ENCODE peak calls at places on chromosomes 11 and 22, in six cellular contexts. One of them, this sample, is unnamed.

GRCh38 chr11:58316142-58316541 is 42.7 kb downstream of the OR5B17 start:
- DNase-seq in A549: no peak
- DNase-seq in transverse colon: no peak
- DNase-seq in thyroid gland: no peak
- DNase-seq in uterus: no peak
- DNase-seq in spleen: no peak
- DNase-seq in this sample: no peak

GRCh38 chr11:13317293-13318080 is 39.9 kb downstream of the BMAL1 start:
- DNase-seq in uterus: no peak
- DNase-seq in transverse colon: no peak
- DNase-seq in spleen: no peak
- DNase-seq in thyroid gland: no peak
- DNase-seq in A549: no peak
- DNase-seq in this sample: no peak

GRCh38 chr11:86551693-86552092 is 120.7 kb downstream of the ME3 start:
- DNase-seq in thyroid gland: peak
- DNase-seq in uterus: no peak
- DNase-seq in A549: no peak
- DNase-seq in spleen: no peak
- DNase-seq in transverse colon: no peak
- DNase-seq in this sample: no peak

GRCh38 chr11:30368394-30368793 is 45.5 kb downstream of the ARL14EP start:
- DNase-seq in uterus: no peak
- DNase-seq in transverse colon: no peak
- DNase-seq in spleen: no peak
- DNase-seq in A549: no peak
- DNase-seq in thyroid gland: no peak
- DNase-seq in this sample: no peak

GRCh38 chr11:134543144-134544044 is 131.4 kb upstream of the B3GAT1 start:
- DNase-seq in uterus: no peak
- DNase-seq in transverse colon: no peak
- DNase-seq in A549: no peak
- DNase-seq in thyroid gland: no peak
- DNase-seq in spleen: no peak
- DNase-seq in this sample: no peak

GRCh38 chr11:17382046-17382728 is 6.3 kb downstream of the KCNJ11 start:
- DNase-seq in A549: no peak
- DNase-seq in transverse colon: no peak
- DNase-seq in thyroid gland: no peak
- DNase-seq in spleen: no peak
- DNase-seq in uterus: no peak
- DNase-seq in this sample: no peak

GRCh38 chr11:107898270-107898669 is 30.0 kb upstream of the RAB39A start:
- DNase-seq in spleen: no peak
- DNase-seq in A549: peak
- DNase-seq in uterus: no peak
- DNase-seq in transverse colon: no peak
- DNase-seq in thyroid gland: no peak
- DNase-seq in this sample: no peak

GRCh38 chr11:9574806-9575530 is 1.5 kb downstream of the WEE1 start:
- DNase-seq in spleen: no peak
- DNase-seq in uterus: peak
- DNase-seq in transverse colon: peak
- DNase-seq in A549: peak
- DNase-seq in thyroid gland: peak
- DNase-seq in this sample: peak

GRCh38 chr11:104852811-104853210 is 45.4 kb downstream of the CASP12 start:
- DNase-seq in uterus: no peak
- DNase-seq in transverse colon: no peak
- DNase-seq in spleen: no peak
- DNase-seq in thyroid gland: no peak
- DNase-seq in A549: no peak
- DNase-seq in this sample: no peak

GRCh38 chr11:35151896-35152295 is 12.9 kb downstream of the CD44 start:
- DNase-seq in uterus: no peak
- DNase-seq in spleen: no peak
- DNase-seq in A549: no peak
- DNase-seq in transverse colon: no peak
- DNase-seq in thyroid gland: no peak
- DNase-seq in this sample: no peak

GRCh38 chr22:23060612-23061400 is 9.5 kb upstream of the GNAZ start:
- DNase-seq in uterus: no peak
- DNase-seq in thyroid gland: no peak
- DNase-seq in spleen: peak
- DNase-seq in A549: no peak
- DNase-seq in transverse colon: no peak
- DNase-seq in this sample: peak

GRCh38 chr11:68993546-68993945 is 12.8 kb upstream of the MRGPRD start:
- DNase-seq in A549: no peak
- DNase-seq in thyroid gland: no peak
- DNase-seq in transverse colon: no peak
- DNase-seq in uterus: no peak
- DNase-seq in spleen: peak
- DNase-seq in this sample: no peak

DNA sequence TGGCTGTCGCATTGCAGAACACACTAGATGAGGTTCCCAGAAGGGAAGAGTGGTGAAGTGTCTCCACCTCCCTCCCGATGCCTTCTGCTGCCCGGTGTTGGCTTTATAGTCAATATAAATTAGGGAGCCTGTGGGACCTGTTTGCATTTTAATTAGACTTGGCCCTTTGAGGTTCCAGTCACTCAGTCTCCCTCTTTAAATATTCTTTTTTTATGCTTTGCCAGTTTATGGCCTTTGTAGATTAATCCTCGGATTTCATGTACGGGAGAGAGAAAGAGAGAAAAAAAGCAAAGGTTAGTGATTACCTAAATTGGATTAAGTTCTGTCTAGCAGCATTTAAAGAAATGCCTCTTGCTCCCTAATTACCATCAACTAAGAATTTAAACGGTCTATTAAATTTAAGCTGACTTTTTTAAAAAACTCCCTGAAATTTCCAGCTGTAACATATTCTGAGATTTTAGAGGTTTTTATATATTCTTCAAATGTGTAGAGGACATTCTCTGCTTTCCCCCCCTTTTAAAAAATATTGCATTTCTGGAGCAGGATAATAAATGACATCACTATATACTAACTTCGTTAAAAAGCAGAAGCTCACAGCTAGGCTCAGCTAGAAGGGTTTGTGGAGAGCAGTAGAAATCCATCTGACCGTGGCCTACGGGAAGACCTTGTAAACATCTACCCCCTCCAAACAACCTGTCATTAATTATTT is 84.4 kb downstream of the PRR5L start:
- DNase-seq in transverse colon: no peak
- DNase-seq in uterus: no peak
- DNase-seq in A549: no peak
- DNase-seq in thyroid gland: no peak
- DNase-seq in spleen: no peak
- DNase-seq in this sample: no peak
- H3K4me3 ChIP-seq in transverse colon: no peak
- H3K4me3 ChIP-seq in uterus: no peak
- H3K4me3 ChIP-seq in A549: no peak
- H3K4me3 ChIP-seq in thyroid gland: no peak
- H3K4me3 ChIP-seq in spleen: peak
- H3K4me3 ChIP-seq in this sample: no peak

GRCh38 chr11:66267379-66268209 is 845 bp upstream of the RAB1B start:
- DNase-seq in A549: peak
- DNase-seq in uterus: peak
- DNase-seq in thyroid gland: peak
- DNase-seq in spleen: peak
- DNase-seq in transverse colon: peak
- DNase-seq in this sample: peak
- TF ChIP-seq POLR2A in A549: no peak
- TF ChIP-seq POLR2A in uterus: peak
- TF ChIP-seq POLR2A in thyroid gland: peak
- TF ChIP-seq POLR2A in spleen: no peak
- TF ChIP-seq POLR2A in transverse colon: peak
- TF ChIP-seq POLR2A in this sample: peak

DNA sequence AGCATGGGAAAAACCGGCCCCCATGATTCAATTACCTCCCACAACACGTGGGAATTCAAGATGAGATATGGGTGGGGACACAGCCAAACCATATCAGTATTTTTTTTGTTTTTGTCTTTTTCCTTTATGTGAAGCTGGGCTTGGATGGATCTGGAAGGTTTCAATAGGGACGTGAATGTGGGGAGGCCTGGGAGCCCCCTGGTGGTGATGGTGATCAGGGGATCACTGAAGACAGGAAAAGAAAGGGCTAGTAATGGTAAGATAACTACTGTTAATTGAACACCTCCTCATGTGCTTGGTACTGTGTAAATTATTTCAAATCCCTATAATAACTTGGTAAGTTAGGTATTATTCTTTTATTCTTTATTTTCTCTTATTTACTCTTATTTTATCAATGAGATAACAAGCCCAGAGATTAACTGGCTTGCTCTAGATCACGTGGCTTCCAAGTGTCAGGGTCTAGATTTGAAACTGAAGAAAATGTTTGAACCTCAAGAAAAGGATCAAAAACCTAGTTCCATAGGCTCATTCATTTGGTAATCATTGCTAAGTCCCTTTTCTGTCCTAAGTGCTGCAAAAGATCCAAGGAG is 364.2 kb downstream of the TENM4 start:
- DNase-seq in A549: peak
- DNase-seq in spleen: no peak
- DNase-seq in transverse colon: peak
- DNase-seq in thyroid gland: peak
- DNase-seq in uterus: peak
- DNase-seq in this sample: no peak
- TF ChIP-seq CTCF in A549: peak
- TF ChIP-seq CTCF in spleen: peak
- TF ChIP-seq CTCF in transverse colon: peak
- TF ChIP-seq CTCF in thyroid gland: peak
- TF ChIP-seq CTCF in uterus: peak
- TF ChIP-seq CTCF in this sample: peak

DNA sequence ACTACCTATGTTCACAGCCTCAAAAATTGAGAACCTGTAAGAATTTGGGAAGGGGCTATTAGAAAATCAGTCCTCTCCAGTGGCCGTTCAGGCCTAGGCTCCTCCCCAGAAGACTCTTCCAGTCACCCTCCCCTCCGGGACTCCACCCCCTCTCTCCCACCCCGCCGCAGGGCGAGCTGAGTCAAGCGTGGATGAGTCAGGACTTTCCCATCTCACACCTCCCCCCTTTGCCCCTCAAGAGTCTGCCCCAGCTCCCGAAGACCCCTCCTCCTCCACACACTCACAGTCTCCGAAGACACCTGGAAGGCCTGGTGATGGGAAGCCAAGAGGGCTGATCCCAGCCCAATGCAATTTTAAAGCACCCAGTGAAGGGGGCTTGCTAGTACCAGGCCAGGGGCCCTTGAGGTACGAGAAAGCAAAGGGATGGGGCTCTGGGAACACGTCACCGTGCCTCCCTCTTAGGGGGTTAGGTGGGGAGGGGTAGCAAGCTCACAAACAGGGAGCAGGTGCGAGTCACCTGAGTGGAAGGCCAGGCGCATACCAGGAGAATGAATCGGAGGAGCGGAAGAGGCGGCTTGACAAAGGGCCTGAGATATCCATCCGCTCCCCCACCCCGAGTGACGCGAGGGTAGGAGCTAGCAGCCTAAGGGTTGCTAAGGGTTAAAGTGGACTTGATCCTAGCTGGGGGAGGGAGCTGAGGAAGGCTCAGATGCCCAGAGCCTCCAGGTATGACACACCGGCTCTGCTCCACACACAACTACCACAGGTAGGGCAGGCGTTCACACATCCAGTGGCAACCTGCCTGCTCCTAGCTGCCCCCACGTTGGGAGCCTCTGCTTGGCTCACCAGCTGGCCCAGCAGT is 13.6 kb downstream of the BCL9L start:
- DNase-seq in spleen: peak
- DNase-seq in A549: no peak
- DNase-seq in transverse colon: peak
- DNase-seq in uterus: peak
- DNase-seq in thyroid gland: peak
- DNase-seq in this sample: peak
- H3K4me3 ChIP-seq in spleen: peak
- H3K4me3 ChIP-seq in A549: peak
- H3K4me3 ChIP-seq in transverse colon: no peak
- H3K4me3 ChIP-seq in uterus: peak
- H3K4me3 ChIP-seq in thyroid gland: peak
- H3K4me3 ChIP-seq in this sample: no peak

DNA sequence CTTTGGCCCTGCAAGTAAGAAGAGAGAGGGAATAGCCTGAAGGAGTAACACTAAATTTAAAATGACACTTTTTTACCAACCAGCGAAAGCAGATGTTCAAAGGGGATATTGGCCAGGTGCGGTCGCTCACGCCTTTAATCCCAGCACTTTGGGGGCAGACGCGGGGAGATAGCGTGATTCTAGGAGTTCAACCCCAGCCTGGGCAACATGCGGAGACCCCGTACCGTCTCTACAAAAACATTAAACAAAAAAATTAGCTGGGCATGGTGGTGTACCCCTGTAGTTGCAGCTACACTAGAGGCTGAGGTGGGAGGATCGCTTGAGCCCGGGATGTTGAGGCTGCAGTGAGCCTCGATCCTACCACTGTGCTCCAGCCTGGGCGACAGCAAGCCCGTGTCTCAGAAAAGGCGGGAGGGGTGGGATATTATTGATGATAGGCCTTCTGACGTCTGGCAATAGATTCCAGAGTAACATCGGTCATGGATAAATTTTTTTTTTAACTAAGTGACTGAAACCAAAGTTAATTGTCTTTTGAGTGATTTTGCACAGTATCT is 1.1 kb upstream of the RAB30 start:
- DNase-seq in spleen: no peak
- DNase-seq in uterus: no peak
- DNase-seq in A549: no peak
- DNase-seq in thyroid gland: no peak
- DNase-seq in transverse colon: no peak
- DNase-seq in this sample: no peak
- TF ChIP-seq POLR2A in spleen: no peak
- TF ChIP-seq POLR2A in uterus: no peak
- TF ChIP-seq POLR2A in A549: no peak
- TF ChIP-seq POLR2A in thyroid gland: no peak
- TF ChIP-seq POLR2A in transverse colon: no peak
- TF ChIP-seq POLR2A in this sample: no peak

GRCh38 chr11:62721994-62722393 is 5.3 kb downstream of the HNRNPUL2 start:
- DNase-seq in spleen: no peak
- DNase-seq in A549: no peak
- DNase-seq in transverse colon: no peak
- DNase-seq in uterus: no peak
- DNase-seq in thyroid gland: no peak
- DNase-seq in this sample: no peak
- TF ChIP-seq CTCF in spleen: no peak
- TF ChIP-seq CTCF in A549: no peak
- TF ChIP-seq CTCF in transverse colon: no peak
- TF ChIP-seq CTCF in uterus: no peak
- TF ChIP-seq CTCF in thyroid gland: no peak
- TF ChIP-seq CTCF in this sample: no peak

This sample was measured in adrenal gland.